ENCODE peak calls at places on chromosomes 16 and 17, in ten cellular contexts. A is Kasumi-1; B is activated CD8-positive, alpha-beta memory T cell treated with anti-CD3 and anti-CD28 coated beads for 24 hours; N is glutamatergic neuron; W is activated T-cell treated with anti-CD3 and anti-CD28 coated beads for 24 hours; O is NCI-H1048; V is LHCN-M2; Z is naive thymus-derived CD8-positive, alpha-beta T cell; S is EL; G is AG04449. Y is an unnamed sample.

GRCh38 chr17:16440814-16441629 is 25.7 kb downstream of the TRPV2 start:
- DNase-seq in O (no peak), N (no peak), Z (no peak), S (peak), G (no peak), A (no peak), V (no peak), B (no peak), W (no peak), Y (no peak)

GRCh38 chr16:21713549-21714368 is 50.0 kb downstream of the OTOA start:
- DNase-seq in V (peak), O (no peak), G (no peak), W (no peak), N (no peak), B (no peak), S (no peak), A (no peak), Z (no peak), Y (no peak)

GRCh38 chr17:70716551-70716950 is 547.2 kb downstream of the KCNJ2 start:
- DNase-seq in N (no peak), B (no peak), G (no peak), A (no peak), S (no peak), O (no peak), W (no peak), V (no peak), Z (no peak), Y (no peak)

GRCh38 chr17:41917957-41918391 is 777 bp downstream of the ACLY start:
- DNase-seq in N (peak), Z (peak), O (no peak), A (peak), V (peak), S (peak), B (peak), G (no peak), W (peak), Y (peak)

GRCh38 chr16:6481894-6482293 is 850.8 kb upstream of the RBFOX1 start:
- DNase-seq in A (no peak), G (no peak), V (no peak), Z (no peak), S (no peak), W (no peak), N (no peak), B (no peak), O (no peak), Y (no peak)

GRCh38 chr17:17740627-17741237 is 59.5 kb downstream of the RAI1 start:
- DNase-seq in A (no peak), B (no peak), V (no peak), W (no peak), Z (peak), O (no peak), N (no peak), S (no peak), G (no peak), Y (no peak)

GRCh38 chr17:74864866-74865395 is 5.2 kb upstream of the GRIN2C start:
- DNase-seq in A (peak), G (no peak), N (peak), S (peak), V (peak), W (peak), Z (peak), B (peak), O (no peak), Y (peak)

GRCh38 chr16:19833176-19833575 is 51.5 kb downstream of the GPRC5B start:
- DNase-seq in A (no peak), N (no peak), S (no peak), B (no peak), O (no peak), Z (no peak), G (no peak), W (no peak), V (no peak), Y (no peak)

GRCh38 chr16:88759245-88759975 is 25.6 kb downstream of the PIEZO1 start:
- DNase-seq in A (no peak), Z (no peak), S (no peak), N (no peak), O (no peak), G (no peak), V (no peak), W (no peak), B (no peak), Y (no peak)

GRCh38 chr16:22355487-22355908 is 18.9 kb downstream of the CDR2 start:
- DNase-seq in A (no peak), B (no peak), W (no peak), V (no peak), O (no peak), S (no peak), Z (peak), N (no peak), G (no peak), Y (no peak)

GRCh38 chr16:55222436-55222835 is 101.6 kb upstream of the IRX6 start:
- DNase-seq in A (no peak), S (no peak), O (no peak), B (no peak), N (no peak), Z (no peak), G (no peak), V (no peak), W (no peak), Y (no peak)

GRCh38 chr17:59365383-59365981 is 34.0 kb downstream of the YPEL2 start:
- DNase-seq in A (no peak), V (no peak), O (no peak), Z (peak), G (no peak), W (no peak), B (peak), S (no peak), N (peak), Y (no peak)

GRCh38 chr17:72976971-72977767 is 115.3 kb downstream of the SLC39A11 start:
- DNase-seq in O (no peak), G (peak), A (no peak), V (peak), N (no peak), W (no peak), B (no peak), Z (no peak), S (peak), Y (peak)

GRCh38 chr16:85017603-85018002 is 6.3 kb upstream of the ZDHHC7 start:
- DNase-seq in W (no peak), G (no peak), V (no peak), S (no peak), O (no peak), B (no peak), N (no peak), Z (no peak), A (no peak), Y (no peak)

Y was measured in RPMI8226.